ENCODE peak calls at places on chromosome 11, in five cellular contexts. V is naive thymus-derived CD8-positive, alpha-beta T cell; L is NCI-H774; W is Right ventricle myocardium superior; X is LoVo. A is an unnamed sample.

GRCh38 chr11:106468091-106468490 is 390.6 kb downstream of the AASDHPPT start:
- DNase-seq in L (no peak), X (peak; percentile 32), V (no peak), W (no peak), A (no peak)

GRCh38 chr11:76756341-76756771 is 26.8 kb upstream of the TSKU start:
- DNase-seq in L (no peak), W (no peak), V (no peak), X (no peak), A (no peak)

GRCh38 chr11:2825886-2826678 is 59.5 kb downstream of the CDKN1C start:
- DNase-seq in W (peak; percentile 78), X (no peak), L (no peak), V (no peak), A (no peak)

GRCh38 chr11:78219493-78220217 is 30.9 kb downstream of the USP35 start:
- DNase-seq in W (no peak), V (no peak), L (no peak), X (no peak), A (no peak)

GRCh38 chr11:68003846-68004550 is at the start of gene UNC93B1:
- DNase-seq in W (peak; percentile 97), X (peak; percentile 85), V (peak; percentile 63), L (peak; percentile 86), A (peak; percentile 69)

GRCh38 chr11:34850339-34850738 is 65.8 kb downstream of the APIP start:
- DNase-seq in V (no peak), W (no peak), L (no peak), X (peak; percentile 60), A (no peak)

GRCh38 chr11:66727282-66727882 is 1.6 kb downstream of the SPTBN2 start:
- DNase-seq in W (no peak), V (no peak), X (peak; percentile 27), L (peak; percentile 11), A (no peak)

GRCh38 chr11:63560506-63561179 is 2.5 kb downstream of the PLAAT2 start:
- DNase-seq in W (peak; percentile 70), L (no peak), V (no peak), X (peak; percentile 48), A (no peak)

GRCh38 chr11:128956401-128957203 is 13.9 kb upstream of the TP53AIP1 start:
- DNase-seq in V (no peak), X (peak; percentile 80), L (peak; percentile 67), W (no peak), A (no peak)

GRCh38 chr11:117299351-117300300 is 8.5 kb downstream of the BACE1-AS start:
- DNase-seq in X (no peak), V (no peak), L (no peak), W (no peak), A (no peak)

GRCh38 chr11:33045551-33046255 is 6.3 kb downstream of the TCP11L1 start:
- DNase-seq in W (no peak), V (no peak), L (no peak), X (peak; percentile 73), A (no peak)

GRCh38 chr11:119108151-119108856 is 1.2 kb downstream of the C2CD2L start:
- DNase-seq in X (peak; percentile 78), W (no peak), L (peak; percentile 41), V (no peak), A (peak; percentile 58)